ENCODE peak calls at places on chromosomes 2 and 18, in seven cellular contexts. I, Z, C, B, F, K and S are unnamed samples.

GRCh38 chr2:238285653-238286082 is 2.7 kb downstream of the PER2 start:
- DNase-seq in I (peak; percentile 98), Z (no peak), C (peak; percentile 86), B (no peak), F (peak; percentile 91), K (peak; percentile 95), S (no peak)

GRCh38 chr18:11119550-11119949 is 29.8 kb downstream of the PIEZO2 start:
- DNase-seq in I (peak; percentile 41), Z (no peak), C (no peak), B (no peak), F (no peak), K (no peak), S (no peak)

GRCh38 chr2:231394201-231395141 is 1.0 kb upstream of the B3GNT7 start:
- DNase-seq in I (no peak), Z (no peak), C (no peak), B (peak; percentile 91), F (no peak), K (no peak), S (no peak)

GRCh38 chr2:80246449-80247025 is 58.0 kb downstream of the LRRTM1 start:
- DNase-seq in I (no peak), Z (no peak), C (no peak), B (no peak), F (no peak), K (no peak), S (no peak)

GRCh38 chr2:240374085-240374907 is 61.2 kb upstream of the GPC1 start:
- DNase-seq in I (peak; percentile 96), Z (no peak), C (peak; percentile 94), B (no peak), F (peak; percentile 93), K (peak; percentile 89), S (no peak)

GRCh38 chr2:3490191-3491158 is 28.9 kb downstream of the ADI1 start:
- DNase-seq in I (no peak), Z (no peak), C (no peak), B (no peak), F (peak; percentile 54), K (no peak), S (no peak)

GRCh38 chr2:51025942-51026574 is 5.9 kb downstream of the NRXN1 start:
- DNase-seq in I (no peak), Z (no peak), C (no peak), B (no peak), F (no peak), K (no peak), S (no peak)

GRCh38 chr18:48674758-48675157 is 135.9 kb downstream of the CTIF start:
- DNase-seq in I (no peak), Z (no peak), C (no peak), B (no peak), F (no peak), K (no peak), S (no peak)

GRCh38 chr2:44559108-44559507 is 197.4 kb downstream of the CAMKMT start:
- DNase-seq in I (no peak), Z (no peak), C (no peak), B (peak; percentile 55), F (no peak), K (no peak), S (peak; percentile 31)

GRCh38 chr2:175256806-175257585 is 75.5 kb upstream of the ATP5MC3 start:
- DNase-seq in I (no peak), Z (no peak), C (no peak), B (no peak), F (peak; percentile 67), K (no peak), S (no peak)

GRCh38 chr2:128280901-128281321 is 37.8 kb downstream of the HS6ST1 start:
- DNase-seq in I (no peak), Z (no peak), C (no peak), B (no peak), F (peak; percentile 65), K (peak; percentile 71), S (no peak)

GRCh38 chr18:33755918-33756590 is 178.0 kb downstream of the ASXL3 start:
- DNase-seq in I (peak; percentile 95), Z (no peak), C (peak; percentile 83), B (no peak), F (no peak), K (no peak), S (no peak)

GRCh38 chr2:95023222-95023597 is 2.3 kb upstream of the MAL start:
- DNase-seq in I (no peak), Z (no peak), C (no peak), B (peak; percentile 30), F (no peak), K (no peak), S (peak; percentile 84)

GRCh38 chr2:95026471-95027368 is 1.2 kb downstream of the MAL start:
- DNase-seq in I (no peak), Z (no peak), C (no peak), B (no peak), F (no peak), K (no peak), S (no peak)

GRCh38 chr2:95025406-95026319 is at the start of gene MAL:
- DNase-seq in I (no peak), Z (no peak), C (no peak), B (no peak), F (no peak), K (no peak), S (peak; percentile 68)

GRCh38 chr2:95024306-95024880 is 1.1 kb upstream of the MAL start:
- DNase-seq in I (no peak), Z (no peak), C (no peak), B (no peak), F (no peak), K (no peak), S (no peak)

DNA sequence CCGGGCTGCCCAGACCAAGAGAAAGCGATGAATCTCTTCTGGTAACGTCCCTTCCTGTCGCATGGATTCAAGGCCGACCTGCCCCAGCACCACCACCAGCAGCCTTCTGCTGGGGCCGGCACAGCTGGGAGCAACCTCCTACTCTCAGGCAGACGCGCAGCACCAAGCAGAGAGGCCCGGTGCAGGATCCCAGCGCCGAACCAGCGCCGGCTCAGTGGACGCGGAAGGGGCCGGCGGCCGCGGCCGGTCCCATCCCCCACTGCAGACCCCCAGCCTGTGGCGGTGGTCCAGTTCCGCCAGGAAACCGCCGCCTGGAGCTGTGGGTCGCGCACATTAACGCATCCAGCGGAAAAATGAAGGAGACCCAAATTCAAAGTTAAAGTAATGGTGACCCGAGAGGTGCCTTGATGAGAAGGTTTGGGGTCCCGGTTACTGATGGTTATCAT is 525 bp upstream of the MAL start:
- DNase-seq in I (no peak), Z (no peak), C (no peak), B (no peak), F (no peak), K (no peak), S (no peak)
- H3K4me3 ChIP-seq in I (no peak overlapping the region), Z (no peak overlapping the region), C (no peak overlapping the region), B (no peak overlapping the region), F (no peak overlapping the region), K (no peak overlapping the region), S (peak overlapping the region; percentile 77)

DNA sequence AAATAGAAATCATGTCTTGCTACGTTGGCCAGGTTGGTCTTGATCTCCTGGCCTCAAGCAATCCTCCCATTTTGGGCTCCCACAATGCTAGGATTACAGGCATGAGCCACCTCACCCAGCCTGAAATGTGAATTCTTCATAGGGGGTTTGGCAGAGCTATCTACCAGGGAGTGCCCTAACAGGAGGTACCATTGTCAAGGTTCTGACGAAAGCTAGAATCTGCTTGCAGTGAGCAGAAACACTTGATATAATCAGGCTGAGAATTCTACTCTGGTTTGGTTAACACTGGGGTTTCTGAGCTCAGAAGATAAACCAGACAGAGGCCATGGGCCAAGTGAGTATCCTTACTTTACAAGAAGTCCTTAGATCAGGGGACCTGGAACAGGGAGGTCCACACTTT is 7.2 kb upstream of the LAMA3 start:
- DNase-seq in I (no peak), Z (no peak), C (no peak), B (no peak), F (no peak), K (no peak), S (no peak)
- H3K4me3 ChIP-seq in I (no peak overlapping the region), Z (no peak overlapping the region), C (no peak overlapping the region), B (no peak overlapping the region), F (no peak overlapping the region), K (no peak overlapping the region), S (no peak overlapping the region)

GRCh38 chr2:207163815-207164747 is 1.7 kb downstream of the KLF7 start:
- DNase-seq in I (peak; percentile 63), Z (no peak), C (no peak), B (no peak), F (peak; percentile 87), K (peak; percentile 85), S (no peak)

GRCh38 chr2:207161247-207161646 is 4.5 kb downstream of the KLF7 start:
- DNase-seq in I (peak; percentile 59), Z (no peak), C (no peak), B (no peak), F (no peak), K (no peak), S (no peak)

GRCh38 chr2:207162319-207162718 is 3.4 kb downstream of the KLF7 start:
- DNase-seq in I (peak; percentile 81), Z (no peak), C (peak; percentile 62), B (no peak), F (no peak), K (no peak), S (no peak)

GRCh38 chr2:207161724-207162123 is 4.0 kb downstream of the KLF7 start:
- DNase-seq in I (peak; percentile 86), Z (no peak), C (peak; percentile 66), B (no peak), F (no peak), K (no peak), S (no peak)

DNA sequence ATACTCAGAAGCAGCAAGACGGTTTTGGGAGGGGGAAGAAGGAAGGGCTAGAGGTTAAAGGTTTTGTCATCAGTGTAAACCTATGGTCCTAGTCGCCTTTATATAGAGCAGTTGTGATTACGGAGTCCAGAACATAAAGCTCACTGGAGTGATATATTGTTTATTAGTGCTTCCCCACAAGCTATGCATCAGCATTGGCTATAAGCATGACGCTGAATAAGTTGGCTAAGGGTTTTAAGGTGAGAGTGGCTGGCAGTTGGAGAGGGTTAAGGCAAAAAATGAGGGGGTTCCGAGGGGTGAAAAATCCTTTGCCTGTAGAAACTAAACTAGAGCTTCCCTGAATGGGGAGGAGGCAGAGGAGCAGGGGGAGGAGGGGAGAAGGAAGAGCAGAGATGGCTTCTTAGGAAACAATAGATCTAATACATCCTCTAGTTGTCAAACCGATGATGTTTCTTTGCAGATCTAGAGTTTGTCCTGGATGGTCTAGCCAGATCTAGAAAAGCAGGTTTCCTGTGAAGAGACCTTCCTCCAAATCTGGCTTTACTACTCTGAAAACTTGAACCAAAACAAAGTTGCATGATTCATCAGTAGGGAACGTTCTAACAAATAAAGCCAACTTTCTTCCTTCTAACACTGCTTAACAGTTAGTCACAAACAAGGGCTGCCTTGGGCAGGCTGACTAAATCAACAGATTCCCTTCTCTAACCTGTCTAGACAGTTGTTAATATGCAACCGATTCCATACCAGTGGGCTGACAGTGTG is 2.5 kb downstream of the KLF7 start:
- DNase-seq in I (peak; percentile 96), Z (no peak), C (peak; percentile 78), B (no peak), F (no peak), K (no peak), S (no peak)
- H3K4me3 ChIP-seq in I (peak overlapping the region; percentile 99), Z (peak overlapping the region; percentile 92), C (peak overlapping the region; percentile 61), B (no peak overlapping the region), F (peak overlapping the region; percentile 81), K (peak overlapping the region; percentile 98), S (no peak overlapping the region)

DNA sequence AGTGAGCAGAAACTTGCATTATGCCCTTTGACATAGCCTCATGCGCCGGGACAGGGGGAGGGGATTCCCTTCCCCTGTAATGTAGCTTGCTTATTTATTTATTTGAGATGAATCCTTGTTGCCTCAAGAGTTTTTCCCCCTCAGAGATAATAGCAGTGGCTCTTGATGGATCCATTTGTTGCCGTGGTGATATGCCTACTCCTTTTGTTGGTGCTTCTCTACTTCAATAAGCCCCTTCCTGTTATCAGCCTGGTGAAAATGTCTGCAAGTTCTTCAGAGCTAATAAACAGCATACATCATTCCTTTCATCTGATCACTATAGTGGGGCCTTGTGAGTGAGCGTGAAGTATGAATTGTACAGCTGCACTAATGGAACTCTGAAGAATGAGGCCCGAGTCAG is 19.4 kb downstream of the FZD5 start:
- DNase-seq in I (no peak), Z (no peak), C (no peak), B (no peak), F (no peak), K (no peak), S (no peak)
- H3K4me3 ChIP-seq in I (no peak overlapping the region), Z (no peak overlapping the region), C (no peak overlapping the region), B (no peak overlapping the region), F (no peak overlapping the region), K (no peak overlapping the region), S (no peak overlapping the region)